ENCODE peak calls at places on chromosome 2, in four cellular contexts. One of them, this sample, is unnamed.

GRCh38 chr2:186570587-186570986 is 19.3 kb upstream of the ITGAV start:
- DNase-seq in neural progenitor cell: peak; percentile 4
- DNase-seq in NCI-H1092: no peak
- DNase-seq in NCI-H748 treated with DMSO at 0.1 percent for 48 hours: no peak
- DNase-seq in this sample: no peak

GRCh38 chr2:46148369-46148736 is 148.9 kb upstream of the EPAS1 start:
- DNase-seq in neural progenitor cell: no peak
- DNase-seq in NCI-H1092: no peak
- DNase-seq in NCI-H748 treated with DMSO at 0.1 percent for 48 hours: no peak
- DNase-seq in this sample: no peak

GRCh38 chr2:190846746-190847145 is 33.9 kb upstream of the GLS start:
- DNase-seq in NCI-H1092: no peak
- DNase-seq in NCI-H748 treated with DMSO at 0.1 percent for 48 hours: no peak
- DNase-seq in neural progenitor cell: no peak
- DNase-seq in this sample: no peak

GRCh38 chr2:152920846-152921245 is 202.4 kb downstream of the ARL6IP6 start:
- DNase-seq in NCI-H1092: no peak
- DNase-seq in neural progenitor cell: no peak
- DNase-seq in NCI-H748 treated with DMSO at 0.1 percent for 48 hours: no peak
- DNase-seq in this sample: no peak

GRCh38 chr2:161430416-161430815 is 14.3 kb downstream of the TBR1 start:
- DNase-seq in NCI-H748 treated with DMSO at 0.1 percent for 48 hours: no peak
- DNase-seq in neural progenitor cell: no peak
- DNase-seq in NCI-H1092: no peak
- DNase-seq in this sample: no peak

GRCh38 chr2:51812138-51812866 is 780.4 kb upstream of the NRXN1 start:
- DNase-seq in NCI-H1092: no peak
- DNase-seq in NCI-H748 treated with DMSO at 0.1 percent for 48 hours: no peak
- DNase-seq in neural progenitor cell: no peak
- DNase-seq in this sample: no peak

GRCh38 chr2:40416486-40416885 is 35.4 kb downstream of the SLC8A1 start:
- DNase-seq in NCI-H748 treated with DMSO at 0.1 percent for 48 hours: no peak
- DNase-seq in neural progenitor cell: no peak
- DNase-seq in NCI-H1092: no peak
- DNase-seq in this sample: no peak

GRCh38 chr2:61926921-61927477 is 21.5 kb downstream of the COMMD1 start:
- DNase-seq in neural progenitor cell: no peak
- DNase-seq in NCI-H748 treated with DMSO at 0.1 percent for 48 hours: no peak
- DNase-seq in NCI-H1092: no peak
- DNase-seq in this sample: no peak

GRCh38 chr2:132577693-132578092 is 92.3 kb downstream of the LYPD1 start:
- DNase-seq in NCI-H748 treated with DMSO at 0.1 percent for 48 hours: no peak
- DNase-seq in neural progenitor cell: no peak
- DNase-seq in NCI-H1092: no peak
- DNase-seq in this sample: no peak

GRCh38 chr2:67259581-67260347 is 137.4 kb upstream of the ETAA1 start:
- DNase-seq in NCI-H748 treated with DMSO at 0.1 percent for 48 hours: no peak
- DNase-seq in NCI-H1092: no peak
- DNase-seq in neural progenitor cell: no peak
- DNase-seq in this sample: no peak

GRCh38 chr2:233209978-233210680 is 41.3 kb upstream of the ATG16L1 start:
- DNase-seq in neural progenitor cell: no peak
- DNase-seq in NCI-H748 treated with DMSO at 0.1 percent for 48 hours: no peak
- DNase-seq in NCI-H1092: no peak
- DNase-seq in this sample: no peak

GRCh38 chr2:215454519-215454918 is 18.7 kb upstream of the FN1 start:
- DNase-seq in NCI-H1092: no peak
- DNase-seq in NCI-H748 treated with DMSO at 0.1 percent for 48 hours: peak; percentile 74
- DNase-seq in neural progenitor cell: peak; percentile 31
- DNase-seq in this sample: peak; percentile 36

GRCh38 chr2:121530210-121530562 is 494 bp upstream of the RNU4ATAC start:
- DNase-seq in NCI-H1092: no peak
- DNase-seq in neural progenitor cell: peak; percentile 78
- DNase-seq in NCI-H748 treated with DMSO at 0.1 percent for 48 hours: peak; percentile 44
- DNase-seq in this sample: no peak

GRCh38 chr2:47307066-47307465 is 95.9 kb upstream of the MSH2 start:
- DNase-seq in NCI-H1092: no peak
- DNase-seq in neural progenitor cell: no peak
- DNase-seq in NCI-H748 treated with DMSO at 0.1 percent for 48 hours: peak; percentile 20
- DNase-seq in this sample: no peak

GRCh38 chr2:241620419-241620769 is 16.6 kb downstream of the THAP4 start:
- DNase-seq in neural progenitor cell: no peak
- DNase-seq in NCI-H1092: no peak
- DNase-seq in NCI-H748 treated with DMSO at 0.1 percent for 48 hours: no peak
- DNase-seq in this sample: no peak

GRCh38 chr2:27843992-27844391 is 46.2 kb downstream of the RBKS start:
- DNase-seq in neural progenitor cell: no peak
- DNase-seq in NCI-H1092: no peak
- DNase-seq in NCI-H748 treated with DMSO at 0.1 percent for 48 hours: no peak
- DNase-seq in this sample: no peak

GRCh38 chr2:29130295-29130694 is 15.1 kb downstream of the CLIP4 start:
- DNase-seq in neural progenitor cell: no peak
- DNase-seq in NCI-H1092: no peak
- DNase-seq in NCI-H748 treated with DMSO at 0.1 percent for 48 hours: no peak
- DNase-seq in this sample: no peak

GRCh38 chr2:55419236-55419513 is 481 bp downstream of the CCDC88A start:
- DNase-seq in NCI-H1092: no peak
- DNase-seq in neural progenitor cell: peak; percentile 75
- DNase-seq in NCI-H748 treated with DMSO at 0.1 percent for 48 hours: peak; percentile 52
- DNase-seq in this sample: no peak

GRCh38 chr2:215401896-215402379 is 33.9 kb downstream of the FN1 start:
- DNase-seq in NCI-H748 treated with DMSO at 0.1 percent for 48 hours: no peak
- DNase-seq in neural progenitor cell: no peak
- DNase-seq in NCI-H1092: no peak
- DNase-seq in this sample: peak; percentile 43

GRCh38 chr2:216478151-216478550 is 20.5 kb upstream of the RPL37A start:
- DNase-seq in NCI-H1092: no peak
- DNase-seq in neural progenitor cell: no peak
- DNase-seq in NCI-H748 treated with DMSO at 0.1 percent for 48 hours: no peak
- DNase-seq in this sample: no peak

GRCh38 chr2:8421658-8422499 is 260.0 kb upstream of the ID2 start:
- DNase-seq in NCI-H1092: no peak
- DNase-seq in neural progenitor cell: no peak
- DNase-seq in NCI-H748 treated with DMSO at 0.1 percent for 48 hours: no peak
- DNase-seq in this sample: no peak

GRCh38 chr2:9714630-9715214 is 83.9 kb upstream of the YWHAQ start:
- DNase-seq in neural progenitor cell: no peak
- DNase-seq in NCI-H1092: no peak
- DNase-seq in NCI-H748 treated with DMSO at 0.1 percent for 48 hours: no peak
- DNase-seq in this sample: no peak

GRCh38 chr2:27989149-27989548 is 98.6 kb downstream of the BABAM2 start:
- DNase-seq in NCI-H1092: no peak
- DNase-seq in neural progenitor cell: no peak
- DNase-seq in NCI-H748 treated with DMSO at 0.1 percent for 48 hours: no peak
- DNase-seq in this sample: no peak

GRCh38 chr2:142100967-142101366 is 29.8 kb downstream of the LRP1B start:
- DNase-seq in neural progenitor cell: no peak
- DNase-seq in NCI-H1092: no peak
- DNase-seq in NCI-H748 treated with DMSO at 0.1 percent for 48 hours: peak; percentile 8
- DNase-seq in this sample: no peak

GRCh38 chr2:217707116-217707742 is 295.6 kb downstream of the TNS1 start:
- DNase-seq in NCI-H748 treated with DMSO at 0.1 percent for 48 hours: no peak
- DNase-seq in NCI-H1092: no peak
- DNase-seq in neural progenitor cell: no peak
- DNase-seq in this sample: no peak

GRCh38 chr2:185372188-185372587 is 366.4 kb upstream of the FSIP2 start:
- DNase-seq in neural progenitor cell: no peak
- DNase-seq in NCI-H748 treated with DMSO at 0.1 percent for 48 hours: no peak
- DNase-seq in NCI-H1092: no peak
- DNase-seq in this sample: no peak

GRCh38 chr2:240432820-240433801 is 2.4 kb upstream of the GPC1 start:
- DNase-seq in NCI-H748 treated with DMSO at 0.1 percent for 48 hours: no peak
- DNase-seq in neural progenitor cell: no peak
- DNase-seq in NCI-H1092: no peak
- DNase-seq in this sample: no peak

This sample was measured in tibial nerve.